ENCODE peak calls at places on chromosomes 3 and 15, in six cellular contexts. Q, N, E, W, A and G are unnamed samples. For H3K4me1, the result is how much of the 10 kb centered on the place peaks cover.

GRCh38 chr15:66940368-66940767 is 125.0 kb upstream of the SMAD3 start:
- DNase-seq in N (peak), W (no peak), E (no peak), Q (peak), A (no peak), G (no peak)

GRCh38 chr3:156383433-156384025 is 171.4 kb downstream of the SSR3 start:
- DNase-seq in E (no peak), N (no peak), A (no peak), Q (no peak), W (no peak), G (no peak)

GRCh38 chr15:83848315-83849050 is 194.6 kb downstream of the ADAMTSL3 start:
- DNase-seq in E (no peak), Q (peak), A (no peak), N (peak), W (no peak), G (no peak)

GRCh38 chr15:35746121-35746520 is 200.2 kb upstream of the DPH6 start:
- DNase-seq in E (no peak), W (no peak), A (no peak), Q (peak), N (no peak), G (peak)

GRCh38 chr3:152446495-152446894 is 177.8 kb downstream of the MBNL1 start:
- DNase-seq in Q (no peak), W (no peak), N (no peak), E (no peak), A (no peak), G (no peak)

GRCh38 chr3:148175215-148175614 is 522.5 kb upstream of the AGTR1 start:
- DNase-seq in N (no peak), A (no peak), E (no peak), Q (peak), W (no peak), G (no peak)

GRCh38 chr3:37290551-37290950 is 116.2 kb upstream of the LRRFIP2 start:
- DNase-seq in E (no peak), A (no peak), N (peak), W (no peak), Q (peak), G (peak)

GRCh38 chr3:42663581-42664442 is 10.3 kb downstream of the ZBTB47 start:
- DNase-seq in N (no peak), A (peak), W (no peak), Q (no peak), E (no peak), G (no peak)

GRCh38 chr3:12782172-12782815 is 14.2 kb upstream of the CAND2 start:
- DNase-seq in A (peak), N (peak), E (no peak), Q (peak), W (no peak), G (peak)

GRCh38 chr15:101526021-101526420 is 36.5 kb upstream of the PCSK6 start:
- DNase-seq in E (no peak), W (no peak), N (no peak), A (no peak), Q (no peak), G (no peak)

GRCh38 chr3:139120336-139120971 is 75.8 kb upstream of the PRR23C start:
- DNase-seq in A (no peak), N (peak), W (no peak), E (no peak), Q (peak), G (peak)

GRCh38 chr3:127722104-127722784 is 49.5 kb downstream of the ABTB1 start:
- DNase-seq in E (no peak), Q (no peak), W (no peak), A (no peak), N (no peak), G (peak)

GRCh38 chr15:48582472-48583235 is 62.9 kb downstream of the FBN1 start:
- DNase-seq in W (no peak), Q (peak), N (peak), E (no peak), A (no peak), G (no peak)

GRCh38 chr3:114333180-114333922 is 39.5 kb downstream of the TIGIT start:
- DNase-seq in Q (no peak), W (no peak), E (no peak), N (no peak), A (no peak), G (no peak)

GRCh38 chr3:47299396-47300318 is 16.9 kb downstream of the KLHL18 start:
- DNase-seq in Q (no peak), W (no peak), N (no peak), A (no peak), E (no peak), G (no peak)

GRCh38 chr15:67917037-67917436 is 77.2 kb upstream of the RNU6-1 start:
- DNase-seq in E (no peak), N (peak), Q (no peak), W (no peak), A (no peak), G (no peak)

GRCh38 chr3:31945738-31946052 is 35.4 kb downstream of the OSBPL10 start:
- DNase-seq in Q (peak), N (no peak), E (no peak), W (no peak), A (no peak), G (no peak)

GRCh38 chr3:13095408-13095861 is 22.2 kb upstream of the IQSEC1 start:
- DNase-seq in W (peak), A (no peak), N (no peak), E (no peak), Q (no peak), G (no peak)

GRCh38 chr3:25293736-25294135 is 134.3 kb upstream of the RARB start:
- DNase-seq in W (peak), N (no peak), A (no peak), E (no peak), Q (no peak), G (peak)

GRCh38 chr15:61200626-61201025 is 28.5 kb downstream of the RORA start:
- DNase-seq in W (no peak), E (no peak), Q (no peak), N (no peak), A (no peak), G (no peak)

GRCh38 chr3:98695816-98696215 is 67.3 kb upstream of the ST3GAL6 start:
- DNase-seq in E (no peak), W (no peak), A (no peak), Q (peak), N (no peak), G (no peak)

GRCh38 chr15:57519806-57520205 is 71.9 kb upstream of the MYZAP start:
- DNase-seq in E (no peak), N (no peak), W (no peak), A (no peak), Q (no peak), G (no peak)

GRCh38 chr3:161014997-161015749 is 90.0 kb downstream of the B3GALNT1 start:
- DNase-seq in E (no peak), Q (no peak), N (no peak), A (no peak), W (no peak), G (peak)

GRCh38 chr3:110933786-110934415 is 137.7 kb upstream of the NECTIN3 start:
- DNase-seq in A (no peak), Q (peak), W (no peak), E (no peak), N (peak), G (no peak)

GRCh38 chr3:29537889-29538609 is 257.2 kb downstream of the RBMS3 start:
- DNase-seq in Q (no peak), W (no peak), N (no peak), A (no peak), E (no peak), G (no peak)

GRCh38 chr3:13482106-13482690 is 2.1 kb downstream of the HDAC11 start:
- DNase-seq in W (no peak), Q (no peak), N (no peak), A (no peak), E (no peak), G (no peak)

GRCh38 chr3:109685084-109686079 is 348.0 kb upstream of the DPPA4 start:
- DNase-seq in N (peak), A (no peak), Q (peak), W (no peak), E (no peak), G (peak)

GRCh38 chr3:12194669-12195161 is 36.0 kb upstream of the TIMP4 start:
- DNase-seq in W (no peak), Q (peak), N (peak), E (no peak), A (peak), G (peak)

GRCh38 chr3:126126811-126127431 is 43.0 kb upstream of the SLC41A3 start:
- DNase-seq in E (no peak), N (no peak), W (no peak), A (peak), Q (no peak), G (no peak)

DNA sequence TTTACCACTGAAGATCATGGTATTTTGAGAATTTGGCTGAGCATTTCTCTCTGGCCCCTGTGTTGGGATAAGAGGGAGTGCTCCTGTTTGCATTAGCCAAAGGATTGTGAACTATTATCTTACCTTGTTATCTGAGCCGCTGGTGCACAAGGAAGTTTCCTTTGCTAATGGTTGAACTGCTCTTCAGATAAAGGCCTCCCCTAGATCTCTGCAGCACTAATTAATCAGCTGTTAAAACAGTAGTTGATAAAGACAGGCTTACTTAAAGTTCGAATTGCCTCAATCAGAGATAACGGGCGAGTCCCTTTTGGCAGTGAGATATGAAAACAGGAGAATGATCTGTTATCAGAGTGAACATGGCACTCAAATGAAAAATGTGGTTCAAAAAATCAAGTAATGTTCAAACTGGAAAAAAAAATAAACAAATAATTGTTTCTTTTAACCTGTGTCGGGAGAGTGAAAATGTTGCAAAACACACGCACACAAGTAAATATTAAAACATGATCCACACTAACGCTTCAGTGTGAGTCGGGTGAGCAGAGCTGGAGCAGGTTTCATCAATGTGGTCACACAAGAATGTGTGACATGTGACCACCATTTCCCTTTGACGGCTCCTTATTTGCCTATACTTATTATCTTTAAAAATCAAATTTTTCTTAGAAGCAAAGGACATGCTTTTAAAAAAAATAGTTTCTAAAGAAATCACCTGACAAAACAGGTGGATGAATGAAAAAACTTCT is 469.1 kb downstream of the SOX2 start:
- DNase-seq in Q (no peak), E (no peak), N (no peak), A (no peak), W (peak), G (peak)
- H3K4me1 ChIP-seq in Q (under half), E (under half), N (under half), A (under half), W (under half), G (under half)

GRCh38 chr15:81411056-81411455 is 37.0 kb upstream of the TMC3 start:
- DNase-seq in N (no peak), W (no peak), A (peak), E (no peak), Q (no peak), G (peak)
- H2BK15ac ChIP-seq in N (no peak), W (no peak), A (no peak), E (no peak), Q (no peak), G (no peak)

DNA sequence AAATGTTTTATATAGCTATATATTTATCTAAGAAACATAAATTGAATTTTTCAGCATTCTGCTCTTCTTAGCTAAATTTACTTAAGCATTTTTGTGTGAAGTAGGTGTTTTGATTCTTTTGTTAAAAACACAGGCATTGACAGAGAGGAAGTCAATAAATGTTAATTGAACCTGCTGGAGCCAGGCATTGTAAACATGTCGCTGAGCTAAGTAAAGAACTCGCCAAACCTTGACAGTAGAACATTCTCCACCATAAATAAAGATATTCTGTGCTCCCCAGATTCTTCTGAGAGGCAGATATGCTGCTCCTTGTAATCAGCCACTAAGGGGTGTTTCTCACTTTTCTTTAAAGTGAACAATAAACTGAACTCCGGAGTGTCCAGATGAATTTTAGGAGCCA is 38.4 kb downstream of the SYNM start:
- DNase-seq in Q (no peak), W (no peak), E (no peak), A (peak), N (no peak), G (peak)
- H3K4me1 ChIP-seq in Q (under half), W (under half), E (under half), A (under half), N (under half), G (under half)

GRCh38 chr15:63362873-63363272 is 18.8 kb downstream of the CA12 start:
- DNase-seq in Q (no peak), W (no peak), N (no peak), E (no peak), A (no peak), G (no peak)
- H2BK15ac ChIP-seq in Q (no peak), W (no peak), N (no peak), E (no peak), A (no peak), G (no peak)

DNA sequence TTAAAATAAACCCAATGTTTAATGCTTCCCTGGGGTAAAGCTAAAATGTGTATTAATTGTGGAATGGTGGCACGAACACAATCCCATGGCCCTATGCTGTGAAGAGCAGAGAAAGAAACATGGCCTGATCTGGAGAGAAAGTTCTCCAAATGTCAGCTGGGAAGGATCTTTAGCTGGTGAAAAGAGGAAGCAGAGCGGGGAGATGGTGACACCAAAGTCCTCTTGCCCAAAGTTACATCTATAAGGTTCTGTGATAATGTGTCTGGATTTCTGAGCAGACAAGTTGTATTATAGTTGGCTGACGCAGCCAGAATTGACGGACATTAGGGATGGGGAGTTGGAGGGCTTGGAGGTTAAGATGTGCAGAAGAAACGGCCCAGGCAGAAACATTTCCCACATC is 196.2 kb downstream of the CHST2 start:
- DNase-seq in E (no peak), Q (no peak), N (no peak), W (no peak), A (no peak), G (no peak)
- H3K4me1 ChIP-seq in E (under half), Q (under half), N (under half), W (under half), A (under half), G (under half)